ENCODE peak calls at places on chromosome 18, in nine cellular contexts. L, R, F, K, M, A, J, V and H are unnamed samples.

GRCh38 chr18:67417864-67418523 is 98.5 kb downstream of the DSEL start:
- DNase-seq in M (peak), A (peak), K (peak), V (peak), J (no peak), F (peak), L (no peak), R (no peak), H (peak)

GRCh38 chr18:26002375-26002774 is 88.0 kb downstream of the SS18 start:
- DNase-seq in V (no peak), L (no peak), A (no peak), K (no peak), M (peak), F (no peak), R (no peak), J (no peak), H (no peak)

GRCh38 chr18:78421392-78421791 is 558.2 kb upstream of the SALL3 start:
- DNase-seq in A (no peak), J (no peak), K (no peak), L (no peak), R (no peak), F (no peak), M (no peak), V (no peak), H (no peak)

GRCh38 chr18:28789460-28789859 is 612.5 kb upstream of the CDH2 start:
- DNase-seq in R (no peak), J (no peak), A (no peak), M (no peak), L (no peak), K (no peak), F (no peak), V (no peak), H (no peak)

GRCh38 chr18:29083545-29083944 is 906.6 kb upstream of the CDH2 start:
- DNase-seq in L (no peak), F (no peak), R (no peak), K (no peak), J (no peak), V (no peak), M (no peak), A (no peak), H (no peak)

GRCh38 chr18:10560457-10561045 is 34.7 kb downstream of the NAPG start:
- DNase-seq in M (peak), A (peak), V (peak), F (peak), R (peak), J (peak), L (peak), K (peak), H (peak)

GRCh38 chr18:37889963-37890362 is 324.4 kb upstream of the CELF4 start:
- DNase-seq in A (no peak), L (no peak), K (no peak), F (no peak), V (no peak), J (no peak), R (no peak), M (no peak), H (no peak)

GRCh38 chr18:12779043-12779442 is 76.2 kb downstream of the PSMG2 start:
- DNase-seq in R (no peak), L (no peak), K (no peak), V (no peak), F (no peak), A (no peak), M (no peak), J (no peak), H (peak)

GRCh38 chr18:3447035-3447894 is 2.7 kb upstream of the TGIF1 start:
- DNase-seq in F (peak), A (no peak), V (no peak), L (no peak), J (no peak), M (peak), K (no peak), R (peak), H (peak)

GRCh38 chr18:48039769-48040215 is 109.3 kb upstream of the SMAD2 start:
- DNase-seq in A (no peak), L (no peak), F (no peak), R (no peak), J (no peak), M (no peak), K (no peak), V (no peak), H (no peak)

GRCh38 chr18:59268722-59269562 is 4.3 kb downstream of the RAX start:
- DNase-seq in M (no peak), L (no peak), A (peak), J (no peak), R (peak), V (no peak), K (peak), F (peak), H (peak)

GRCh38 chr18:34386803-34387202 is 162.1 kb upstream of the NOL4 start:
- DNase-seq in J (no peak), F (no peak), M (no peak), K (no peak), A (no peak), L (no peak), R (no peak), V (no peak), H (no peak)

GRCh38 chr18:62107881-62108280 is 79.0 kb downstream of the PIGN start:
- DNase-seq in V (no peak), R (no peak), K (no peak), J (no peak), A (no peak), F (no peak), L (no peak), M (no peak), H (no peak)

DNA sequence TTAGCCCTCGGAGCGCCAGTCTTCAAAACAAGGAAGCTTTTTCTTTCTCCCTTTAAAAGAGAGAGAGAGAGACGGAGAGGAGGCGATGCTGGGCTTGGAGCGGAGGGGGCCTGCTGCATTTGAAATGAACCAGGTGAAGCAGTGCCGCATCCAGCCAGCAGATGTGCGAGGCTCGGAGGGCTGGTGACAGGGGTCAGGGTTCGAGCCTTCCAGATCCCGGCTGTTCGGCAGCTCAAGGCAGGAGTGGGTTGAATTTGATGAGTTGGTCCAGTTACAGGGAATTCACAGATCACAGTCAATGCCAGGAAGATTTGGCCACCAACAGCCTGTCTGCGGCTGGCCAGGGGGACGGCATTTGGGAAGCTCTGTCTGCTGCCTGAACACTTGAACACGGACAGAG is 48.6 kb downstream of the PTGR3 start:
- DNase-seq in R (no peak), J (no peak), A (no peak), M (no peak), F (no peak), K (no peak), V (no peak), L (no peak), H (no peak)
- TF ChIP-seq MAX in R (no peak), J (no peak), A (no peak), M (no peak), F (no peak), K (no peak), V (no peak), L (no peak), H (no peak)

GRCh38 chr18:8368490-8369217 is 240.6 kb upstream of the RAB12 start:
- DNase-seq in M (no peak), K (no peak), R (no peak), J (no peak), L (no peak), F (no peak), A (no peak), V (no peak), H (no peak)

GRCh38 chr18:8366070-8366469 is 243.2 kb upstream of the RAB12 start:
- DNase-seq in V (no peak), A (no peak), L (no peak), M (no peak), R (no peak), K (no peak), J (no peak), F (no peak), H (no peak)

GRCh38 chr18:8366656-8367055 is 242.6 kb upstream of the RAB12 start:
- DNase-seq in R (peak), J (no peak), K (no peak), F (peak), M (no peak), V (no peak), L (no peak), A (no peak), H (no peak)

GRCh38 chr18:8365528-8365927 is 243.7 kb upstream of the RAB12 start:
- DNase-seq in V (no peak), M (no peak), J (no peak), L (no peak), F (no peak), R (no peak), A (no peak), K (no peak), H (no peak)

GRCh38 chr18:8367217-8367988 is 241.8 kb upstream of the RAB12 start:
- DNase-seq in F (peak), K (peak), V (no peak), A (no peak), R (peak), L (peak), J (peak), M (peak), H (peak)
- TF ChIP-seq CTCF in F (peak), K (peak), V (peak), A (no peak), R (peak), L (peak), J (peak), M (peak), H (peak)

GRCh38 chr18:33201509-33201926 is 239.0 kb downstream of the CCDC178 start:
- DNase-seq in F (peak), V (no peak), L (no peak), A (peak), J (peak), R (peak), K (peak), M (peak), H (peak)
- H3K4me3 ChIP-seq in F (no peak), V (no peak), L (no peak), A (no peak), J (no peak), R (peak), K (no peak), M (peak), H (no peak)

GRCh38 chr18:49055787-49056186 is 105.0 kb upstream of the SMAD7 start:
- DNase-seq in F (peak), J (no peak), K (no peak), A (no peak), R (no peak), L (no peak), V (peak), M (peak), H (peak)
- TF ChIP-seq MAX in F (peak), J (no peak), K (no peak), A (no peak), R (peak), L (no peak), V (no peak), M (peak), H (peak)

GRCh38 chr18:36537289-36537688 is 239.8 kb downstream of the FHOD3 start:
- DNase-seq in R (no peak), F (no peak), J (no peak), V (no peak), M (no peak), A (no peak), K (no peak), L (no peak), H (no peak)
- TF ChIP-seq CTCF in R (no peak), F (no peak), J (no peak), V (no peak), M (no peak), A (peak), K (no peak), L (no peak), H (no peak)